ENCODE peak calls at places on chromosome 12, in eight cellular contexts. One of them, this sample, is unnamed.

GRCh38 chr12:34297790-34298164 is 275.5 kb downstream of the ALG10 start:
- DNase-seq in colonic mucosa: no peak
- DNase-seq in adrenal gland: no peak
- DNase-seq in lung: no peak
- DNase-seq in choroid plexus epithelial cell: no peak
- DNase-seq in GM23338: no peak
- DNase-seq in transverse colon: no peak
- DNase-seq in epithelial cell of esophagus: no peak
- DNase-seq in this sample: no peak

GRCh38 chr12:18165422-18165871 is 75.5 kb upstream of the RERGL start:
- DNase-seq in transverse colon: no peak
- DNase-seq in GM23338: no peak
- DNase-seq in lung: no peak
- DNase-seq in colonic mucosa: no peak
- DNase-seq in adrenal gland: no peak
- DNase-seq in epithelial cell of esophagus: peak
- DNase-seq in choroid plexus epithelial cell: peak
- DNase-seq in this sample: no peak

GRCh38 chr12:111954974-111955373 is 58.0 kb downstream of the TMEM116 start:
- DNase-seq in colonic mucosa: no peak
- DNase-seq in lung: no peak
- DNase-seq in GM23338: no peak
- DNase-seq in transverse colon: no peak
- DNase-seq in epithelial cell of esophagus: peak
- DNase-seq in adrenal gland: no peak
- DNase-seq in choroid plexus epithelial cell: no peak
- DNase-seq in this sample: no peak

GRCh38 chr12:5441497-5442236 is 9.8 kb downstream of the NTF3 start:
- DNase-seq in GM23338: peak
- DNase-seq in lung: no peak
- DNase-seq in epithelial cell of esophagus: no peak
- DNase-seq in transverse colon: no peak
- DNase-seq in adrenal gland: no peak
- DNase-seq in colonic mucosa: no peak
- DNase-seq in choroid plexus epithelial cell: no peak
- DNase-seq in this sample: no peak

GRCh38 chr12:7376196-7376595 is 67.8 kb downstream of the CD163L1 start:
- DNase-seq in adrenal gland: no peak
- DNase-seq in GM23338: no peak
- DNase-seq in transverse colon: no peak
- DNase-seq in colonic mucosa: no peak
- DNase-seq in epithelial cell of esophagus: peak
- DNase-seq in lung: no peak
- DNase-seq in choroid plexus epithelial cell: peak
- DNase-seq in this sample: peak

GRCh38 chr12:49794021-49794420 is 34.2 kb downstream of the NCKAP5L start:
- DNase-seq in epithelial cell of esophagus: no peak
- DNase-seq in choroid plexus epithelial cell: no peak
- DNase-seq in lung: no peak
- DNase-seq in adrenal gland: no peak
- DNase-seq in GM23338: no peak
- DNase-seq in colonic mucosa: no peak
- DNase-seq in transverse colon: no peak
- DNase-seq in this sample: no peak

GRCh38 chr12:4228122-4228580 is 45.4 kb upstream of the CCND2 start:
- DNase-seq in epithelial cell of esophagus: no peak
- DNase-seq in transverse colon: no peak
- DNase-seq in choroid plexus epithelial cell: no peak
- DNase-seq in GM23338: peak
- DNase-seq in colonic mucosa: no peak
- DNase-seq in adrenal gland: no peak
- DNase-seq in lung: no peak
- DNase-seq in this sample: no peak

GRCh38 chr12:65524666-65525065 is 246.2 kb downstream of the MSRB3 start:
- DNase-seq in transverse colon: no peak
- DNase-seq in epithelial cell of esophagus: peak
- DNase-seq in colonic mucosa: no peak
- DNase-seq in GM23338: no peak
- DNase-seq in lung: no peak
- DNase-seq in adrenal gland: no peak
- DNase-seq in choroid plexus epithelial cell: peak
- DNase-seq in this sample: no peak

GRCh38 chr12:56529656-56530055 is 8.0 kb downstream of the RBMS2 start:
- DNase-seq in colonic mucosa: no peak
- DNase-seq in epithelial cell of esophagus: peak
- DNase-seq in GM23338: no peak
- DNase-seq in adrenal gland: no peak
- DNase-seq in choroid plexus epithelial cell: peak
- DNase-seq in lung: no peak
- DNase-seq in transverse colon: no peak
- DNase-seq in this sample: no peak

GRCh38 chr12:71216725-71217579 is 59.2 kb upstream of the TSPAN8 start:
- DNase-seq in GM23338: peak
- DNase-seq in transverse colon: peak
- DNase-seq in colonic mucosa: peak
- DNase-seq in epithelial cell of esophagus: peak
- DNase-seq in adrenal gland: peak
- DNase-seq in lung: no peak
- DNase-seq in choroid plexus epithelial cell: peak
- DNase-seq in this sample: no peak

GRCh38 chr12:119964876-119965275 is 24.2 kb upstream of the BICDL1 start:
- DNase-seq in transverse colon: no peak
- DNase-seq in epithelial cell of esophagus: no peak
- DNase-seq in adrenal gland: no peak
- DNase-seq in choroid plexus epithelial cell: no peak
- DNase-seq in lung: no peak
- DNase-seq in GM23338: no peak
- DNase-seq in colonic mucosa: no peak
- DNase-seq in this sample: no peak

GRCh38 chr12:12086975-12087692 is 16.4 kb downstream of the BCL2L14 start:
- DNase-seq in adrenal gland: no peak
- DNase-seq in epithelial cell of esophagus: no peak
- DNase-seq in colonic mucosa: no peak
- DNase-seq in choroid plexus epithelial cell: no peak
- DNase-seq in GM23338: peak
- DNase-seq in transverse colon: no peak
- DNase-seq in lung: no peak
- DNase-seq in this sample: no peak

GRCh38 chr12:20946732-20947131 is 136.2 kb downstream of the SLCO1B3 start:
- DNase-seq in transverse colon: no peak
- DNase-seq in colonic mucosa: peak
- DNase-seq in GM23338: peak
- DNase-seq in lung: no peak
- DNase-seq in choroid plexus epithelial cell: peak
- DNase-seq in epithelial cell of esophagus: peak
- DNase-seq in adrenal gland: no peak
- DNase-seq in this sample: no peak

GRCh38 chr12:46462641-46463355 is 90.2 kb upstream of the SLC38A2 start:
- DNase-seq in epithelial cell of esophagus: no peak
- DNase-seq in adrenal gland: no peak
- DNase-seq in colonic mucosa: no peak
- DNase-seq in GM23338: no peak
- DNase-seq in lung: no peak
- DNase-seq in choroid plexus epithelial cell: no peak
- DNase-seq in transverse colon: no peak
- DNase-seq in this sample: no peak

GRCh38 chr12:27899151-27899661 is 73.3 kb downstream of the PTHLH start:
- DNase-seq in choroid plexus epithelial cell: peak
- DNase-seq in adrenal gland: no peak
- DNase-seq in colonic mucosa: no peak
- DNase-seq in lung: no peak
- DNase-seq in GM23338: no peak
- DNase-seq in epithelial cell of esophagus: peak
- DNase-seq in transverse colon: no peak
- DNase-seq in this sample: peak

DNA sequence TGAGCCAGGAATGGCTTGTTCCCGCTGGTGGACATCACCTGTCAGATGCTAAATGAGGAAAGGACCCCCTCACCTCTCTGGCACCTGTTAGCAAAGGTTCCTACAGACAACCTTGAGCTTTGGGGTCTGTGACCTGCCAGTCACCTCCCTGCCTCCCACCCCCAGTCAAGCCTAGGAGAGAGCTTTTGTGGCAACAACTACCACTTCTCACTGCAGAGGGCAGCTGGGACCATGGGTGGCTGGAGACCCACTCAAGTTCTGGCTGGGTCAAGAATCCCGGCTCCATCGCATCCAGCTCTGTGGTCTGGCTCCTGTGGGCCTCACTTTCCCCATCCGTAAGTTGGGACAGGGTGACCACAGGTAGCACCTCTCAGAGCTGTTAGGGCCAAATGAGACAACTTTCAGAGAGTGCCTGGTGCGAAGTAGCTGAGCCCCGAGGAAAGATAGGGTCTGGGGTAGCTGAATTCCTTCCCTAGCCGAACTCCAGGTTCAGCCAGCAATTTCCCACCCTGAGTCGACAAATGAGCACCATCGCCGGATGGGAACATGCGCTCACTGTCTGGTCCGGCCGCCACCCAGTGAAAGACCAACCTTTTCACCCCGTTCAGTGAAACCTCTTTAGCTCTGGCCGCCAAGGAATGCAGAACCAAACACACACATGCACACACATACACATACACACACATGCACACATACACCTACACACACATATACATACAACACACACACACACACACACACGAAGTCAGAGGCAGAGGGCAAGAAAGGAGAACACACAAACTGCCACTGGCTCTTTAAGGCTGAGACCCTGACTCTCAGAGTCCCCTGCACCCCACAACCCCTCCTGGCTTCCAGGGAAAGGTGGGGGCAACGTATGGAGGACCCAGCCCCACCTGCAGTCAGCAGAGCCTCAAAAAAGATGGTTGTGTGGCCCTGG is 1.9 kb downstream of the TMEM119 start:
- DNase-seq in colonic mucosa: no peak
- DNase-seq in GM23338: no peak
- DNase-seq in lung: no peak
- DNase-seq in choroid plexus epithelial cell: no peak
- DNase-seq in adrenal gland: no peak
- DNase-seq in transverse colon: no peak
- DNase-seq in epithelial cell of esophagus: no peak
- DNase-seq in this sample: no peak
- H3K4me3 ChIP-seq in colonic mucosa: peak
- H3K4me3 ChIP-seq in GM23338: no peak
- H3K4me3 ChIP-seq in lung: peak
- H3K4me3 ChIP-seq in choroid plexus epithelial cell: no peak
- H3K4me3 ChIP-seq in adrenal gland: no peak
- H3K4me3 ChIP-seq in transverse colon: no peak
- H3K4me3 ChIP-seq in epithelial cell of esophagus: no peak
- H3K4me3 ChIP-seq in this sample: peak

GRCh38 chr12:124545508-124546418 is 21.6 kb downstream of the NCOR2 start:
- DNase-seq in adrenal gland: peak
- DNase-seq in colonic mucosa: no peak
- DNase-seq in GM23338: no peak
- DNase-seq in transverse colon: peak
- DNase-seq in epithelial cell of esophagus: no peak
- DNase-seq in choroid plexus epithelial cell: peak
- DNase-seq in lung: no peak
- DNase-seq in this sample: no peak
- H3K4me3 ChIP-seq in adrenal gland: no peak
- H3K4me3 ChIP-seq in colonic mucosa: no peak
- H3K4me3 ChIP-seq in GM23338: no peak
- H3K4me3 ChIP-seq in transverse colon: no peak
- H3K4me3 ChIP-seq in epithelial cell of esophagus: no peak
- H3K4me3 ChIP-seq in choroid plexus epithelial cell: no peak
- H3K4me3 ChIP-seq in lung: no peak
- H3K4me3 ChIP-seq in this sample: no peak

GRCh38 chr12:131213896-131214442 is 260.3 kb downstream of the ADGRD1 start:
- DNase-seq in choroid plexus epithelial cell: no peak
- DNase-seq in epithelial cell of esophagus: no peak
- DNase-seq in GM23338: no peak
- DNase-seq in transverse colon: no peak
- DNase-seq in adrenal gland: no peak
- DNase-seq in colonic mucosa: no peak
- DNase-seq in lung: no peak
- DNase-seq in this sample: no peak

GRCh38 chr12:131218291-131219172 is 264.8 kb downstream of the ADGRD1 start:
- DNase-seq in lung: no peak
- DNase-seq in GM23338: peak
- DNase-seq in colonic mucosa: no peak
- DNase-seq in transverse colon: peak
- DNase-seq in epithelial cell of esophagus: no peak
- DNase-seq in adrenal gland: no peak
- DNase-seq in choroid plexus epithelial cell: no peak
- DNase-seq in this sample: no peak

GRCh38 chr12:131219173-131220006 is 265.7 kb downstream of the ADGRD1 start:
- DNase-seq in choroid plexus epithelial cell: no peak
- DNase-seq in lung: no peak
- DNase-seq in GM23338: no peak
- DNase-seq in colonic mucosa: no peak
- DNase-seq in epithelial cell of esophagus: no peak
- DNase-seq in transverse colon: no peak
- DNase-seq in adrenal gland: no peak
- DNase-seq in this sample: no peak

GRCh38 chr12:131220007-131220685 is 266.4 kb downstream of the ADGRD1 start:
- DNase-seq in adrenal gland: no peak
- DNase-seq in transverse colon: no peak
- DNase-seq in GM23338: no peak
- DNase-seq in choroid plexus epithelial cell: no peak
- DNase-seq in epithelial cell of esophagus: no peak
- DNase-seq in lung: no peak
- DNase-seq in colonic mucosa: no peak
- DNase-seq in this sample: no peak

GRCh38 chr12:131217024-131217586 is 263.4 kb downstream of the ADGRD1 start:
- DNase-seq in epithelial cell of esophagus: no peak
- DNase-seq in transverse colon: no peak
- DNase-seq in colonic mucosa: no peak
- DNase-seq in GM23338: no peak
- DNase-seq in adrenal gland: no peak
- DNase-seq in lung: no peak
- DNase-seq in choroid plexus epithelial cell: no peak
- DNase-seq in this sample: no peak
- H3K4me3 ChIP-seq in epithelial cell of esophagus: no peak
- H3K4me3 ChIP-seq in transverse colon: no peak
- H3K4me3 ChIP-seq in colonic mucosa: no peak
- H3K4me3 ChIP-seq in GM23338: no peak
- H3K4me3 ChIP-seq in adrenal gland: no peak
- H3K4me3 ChIP-seq in lung: no peak
- H3K4me3 ChIP-seq in choroid plexus epithelial cell: no peak
- H3K4me3 ChIP-seq in this sample: no peak

DNA sequence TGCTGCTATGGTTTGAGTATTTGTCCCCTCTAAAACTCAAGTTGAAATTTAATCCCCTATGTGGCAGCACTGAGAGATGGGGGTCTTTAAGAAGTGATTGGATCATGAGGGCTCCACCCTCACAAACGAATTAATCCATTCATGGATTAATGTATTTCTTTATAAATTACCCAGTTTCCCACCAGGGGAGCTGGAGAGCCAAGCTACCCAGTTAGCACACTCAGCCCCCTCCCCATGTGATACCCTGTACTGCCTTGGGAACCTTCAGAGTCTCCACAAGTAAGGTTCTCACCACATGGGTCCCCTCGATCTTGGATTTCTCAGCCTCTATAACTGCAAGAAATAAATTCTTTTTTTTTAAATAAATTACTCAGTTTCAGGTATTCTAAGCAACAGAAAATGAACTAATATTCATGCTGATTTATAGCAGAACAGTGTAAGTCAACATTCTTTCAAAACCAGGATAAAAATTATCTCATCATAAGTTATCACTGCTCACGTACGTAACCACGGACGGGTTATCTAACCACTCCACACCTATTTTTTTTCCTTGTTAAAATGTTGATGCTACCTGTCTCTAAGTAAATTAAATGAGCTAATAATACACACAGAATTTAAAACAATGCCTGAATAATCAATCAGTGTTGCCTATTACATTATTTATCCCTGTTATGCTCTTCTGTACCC is 3.6 kb downstream of the NAP1L1 start:
- DNase-seq in epithelial cell of esophagus: no peak
- DNase-seq in GM23338: peak
- DNase-seq in colonic mucosa: no peak
- DNase-seq in transverse colon: no peak
- DNase-seq in lung: no peak
- DNase-seq in choroid plexus epithelial cell: peak
- DNase-seq in adrenal gland: no peak
- DNase-seq in this sample: no peak
- H3K4me3 ChIP-seq in epithelial cell of esophagus: no peak
- H3K4me3 ChIP-seq in GM23338: peak
- H3K4me3 ChIP-seq in colonic mucosa: no peak
- H3K4me3 ChIP-seq in transverse colon: no peak
- H3K4me3 ChIP-seq in lung: no peak
- H3K4me3 ChIP-seq in choroid plexus epithelial cell: no peak
- H3K4me3 ChIP-seq in adrenal gland: no peak
- H3K4me3 ChIP-seq in this sample: no peak